ENCODE peak calls at places on chromosomes 13 and 19, in nine cellular contexts. B is mesendoderm, O is pancreas, H is esophagus squamous epithelium, K is thoracic aorta, U is heart right ventricle, Q is fibroblast of lung, X is breast epithelium, S is neuronal stem cell. Z is an unnamed sample.

GRCh38 chr13:33817843-33818661 is at the start of gene RFC3:
- DNase-seq in Q (peak), B (peak), S (peak), K (peak), H (peak), U (peak), X (peak), O (peak), Z (peak)

GRCh38 chr13:66689037-66689619 is 541.0 kb downstream of the PCDH9 start:
- DNase-seq in S (no peak), O (no peak), K (no peak), Q (peak), X (no peak), B (peak), H (no peak), U (no peak), Z (no peak)

GRCh38 chr19:535017-535835 is 3.7 kb downstream of the CDC34 start:
- DNase-seq in B (no peak), X (no peak), U (no peak), O (peak), K (no peak), H (no peak), S (no peak), Q (no peak), Z (no peak)

GRCh38 chr13:98407575-98407974 is 169.3 kb downstream of the STK24 start:
- DNase-seq in B (no peak), Q (no peak), H (no peak), S (no peak), U (no peak), O (no peak), X (no peak), K (no peak), Z (no peak)

GRCh38 chr19:14407889-14408640 is 11.1 kb downstream of the DDX39A start:
- DNase-seq in K (no peak), X (no peak), Q (no peak), U (no peak), O (no peak), S (no peak), H (no peak), B (no peak), Z (no peak)

GRCh38 chr19:31675187-31675913 is 326.1 kb upstream of the TSHZ3 start:
- DNase-seq in X (no peak), Q (peak), K (no peak), B (no peak), S (no peak), U (no peak), O (no peak), H (no peak), Z (no peak)

GRCh38 chr19:4699826-4700572 is 23.6 kb downstream of the DPP9 start:
- DNase-seq in U (no peak), Q (no peak), X (no peak), H (no peak), S (no peak), K (no peak), O (no peak), B (no peak), Z (no peak)

GRCh38 chr13:67515895-67516294 is 285.8 kb upstream of the PCDH9 start:
- DNase-seq in H (no peak), U (no peak), B (no peak), Q (peak), X (no peak), K (no peak), O (no peak), S (no peak), Z (no peak)

GRCh38 chr19:3151563-3152430 is 16.0 kb downstream of the GNA15 start:
- DNase-seq in U (no peak), S (no peak), H (no peak), X (no peak), Q (no peak), B (no peak), K (no peak), O (no peak), Z (no peak)

GRCh38 chr13:29954082-29955043 is 103.9 kb upstream of the UBL3 start:
- DNase-seq in O (no peak), H (no peak), K (no peak), U (no peak), S (no peak), X (no peak), Q (no peak), B (no peak), Z (no peak)

GRCh38 chr13:27432180-27432579 is 7.8 kb downstream of the GTF3A start:
- DNase-seq in S (no peak), Q (no peak), X (no peak), H (no peak), K (no peak), B (no peak), O (no peak), U (no peak), Z (no peak)

GRCh38 chr13:26872444-26873173 is 112.0 kb upstream of the GPR12 start:
- DNase-seq in S (peak), B (peak), O (no peak), U (peak), H (no peak), X (no peak), K (no peak), Q (peak), Z (no peak)

GRCh38 chr19:18206018-18206417 is 2.2 kb upstream of the RAB3A start:
- DNase-seq in Q (no peak), S (no peak), K (no peak), B (no peak), O (no peak), U (no peak), X (no peak), H (no peak), Z (no peak)
- H3K4me3 ChIP-seq in Q (no peak), S (peak), K (no peak), B (no peak), O (no peak), U (peak), X (peak), H (no peak), Z (no peak)

DNA sequence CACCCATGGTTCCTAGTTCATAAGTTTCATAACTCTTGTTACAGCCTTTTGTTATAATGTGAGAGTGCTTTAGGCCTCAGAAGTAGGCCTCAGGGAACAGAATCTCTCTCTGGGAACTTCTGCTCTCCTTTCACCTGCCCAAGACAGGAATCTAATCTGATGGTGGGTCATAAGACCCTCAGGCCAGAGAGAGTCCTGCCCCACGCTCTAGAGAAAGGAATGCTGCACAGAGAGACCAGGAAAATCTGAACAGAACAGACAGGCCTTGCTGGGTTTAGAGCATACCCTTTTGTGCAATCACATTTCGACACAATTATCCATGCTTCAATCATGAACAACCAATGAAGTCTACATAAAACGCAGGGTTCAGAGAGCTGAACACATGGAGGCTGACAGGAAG is 3.4 kb upstream of the DIAPH3 start:
- DNase-seq in H (no peak), X (no peak), B (peak), S (no peak), Q (no peak), U (no peak), K (no peak), O (no peak), Z (no peak)
- H3K27ac ChIP-seq in H (no peak), X (no peak), B (peak), S (no peak), Q (no peak), U (no peak), K (no peak), O (no peak), Z (no peak)

GRCh38 chr19:50719566-50719965 is at the start of gene SHANK1:
- DNase-seq in U (no peak), K (no peak), H (no peak), Q (peak), X (no peak), O (no peak), B (no peak), S (no peak), Z (no peak)

GRCh38 chr19:50720181-50720920 is 749 bp upstream of the SHANK1 start:
- DNase-seq in B (no peak), U (no peak), S (no peak), K (no peak), X (no peak), H (no peak), Q (no peak), O (no peak), Z (no peak)

GRCh38 chr19:50717891-50718254 is 1.7 kb downstream of the SHANK1 start:
- DNase-seq in H (no peak), K (no peak), Q (no peak), O (no peak), U (no peak), S (no peak), B (peak), X (no peak), Z (no peak)

GRCh38 chr19:50718255-50719118 is 1.1 kb downstream of the SHANK1 start:
- DNase-seq in H (no peak), O (no peak), X (no peak), S (peak), K (no peak), U (no peak), B (no peak), Q (no peak), Z (no peak)

DNA sequence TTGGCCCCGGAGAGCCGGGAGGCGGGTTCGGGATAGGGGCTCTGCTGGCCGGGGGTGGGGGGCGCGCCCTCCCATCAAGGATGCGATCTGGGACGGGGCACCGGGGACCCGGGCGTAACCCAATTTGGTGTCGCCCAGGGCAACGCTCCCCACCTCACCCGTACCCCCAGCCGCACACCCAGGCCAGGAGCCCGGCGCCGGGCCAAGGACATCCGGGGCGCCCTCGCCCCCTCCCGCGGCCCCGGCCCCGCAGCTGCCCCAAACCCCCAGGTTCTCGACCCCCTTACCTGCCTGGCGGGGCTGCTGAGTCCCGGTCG is 525 bp downstream of the SHANK1 start:
- DNase-seq in H (no peak), K (no peak), X (no peak), Q (no peak), O (no peak), B (no peak), U (no peak), S (no peak), Z (no peak)
- H3K4me3 ChIP-seq in H (peak), K (peak), X (peak), Q (peak), O (peak), B (no peak), U (peak), S (peak), Z (peak)

GRCh38 chr13:101306773-101307172 is 109.5 kb downstream of the NALCN start:
- DNase-seq in H (no peak), K (no peak), O (no peak), X (no peak), Q (no peak), U (no peak), S (no peak), B (no peak), Z (no peak)
- H3K27ac ChIP-seq in H (no peak), K (peak), O (no peak), X (no peak), Q (no peak), U (no peak), S (no peak), B (no peak), Z (peak)

DNA sequence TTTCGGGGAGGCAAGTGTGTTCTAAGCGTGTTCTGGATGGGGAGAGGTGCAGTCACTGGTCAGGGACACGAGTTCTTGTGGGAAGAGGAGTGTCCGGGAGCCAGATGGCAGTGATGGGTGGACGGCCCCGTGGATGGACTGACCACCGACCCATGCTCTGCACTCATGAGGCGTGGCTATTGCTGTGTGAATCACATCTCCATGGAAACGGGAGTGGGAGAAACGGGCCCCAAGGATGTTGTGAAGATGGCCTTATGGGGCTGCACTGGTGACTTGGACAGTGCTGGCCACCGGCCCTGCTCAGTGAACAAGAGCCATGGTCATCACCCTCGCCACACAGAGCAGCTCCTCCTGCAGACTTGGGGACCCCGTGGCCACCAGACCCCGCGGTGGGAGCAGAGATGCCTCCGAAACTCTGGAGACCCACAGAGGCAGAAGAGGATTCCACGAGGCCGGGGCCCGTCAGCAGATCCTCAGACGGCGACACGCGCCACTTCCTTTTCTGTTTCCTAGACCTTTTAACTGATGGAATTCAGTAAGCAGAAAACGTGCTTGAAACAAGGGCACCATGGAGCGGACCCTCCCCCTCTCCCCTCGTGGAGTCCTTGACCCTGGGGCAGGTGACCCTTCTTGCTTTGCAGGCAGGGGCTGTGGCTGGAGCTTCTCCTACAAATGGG is 47.5 kb downstream of the GAS6 start:
- DNase-seq in O (no peak), Q (no peak), B (no peak), S (no peak), U (no peak), H (no peak), X (no peak), K (no peak), Z (no peak)
- H3K4me3 ChIP-seq in O (no peak), Q (no peak), B (no peak), S (no peak), U (no peak), H (no peak), X (no peak), K (peak), Z (no peak)

Z was measured in ascending aorta.